ENCODE peak calls at places on chromosomes 5 and 9, in five cellular contexts. One of them, this sample, is unnamed.
A peak's percentile ranks its signal among the peaks of the same experiment; 100 is the strongest.

GRCh38 chr9:134690301-134690751 is 48.7 kb downstream of the COL5A1 start:
- DNase-seq in endothelial cell: no peak
- DNase-seq in WERI-Rb-1: no peak
- DNase-seq in lower leg skin: no peak
- DNase-seq in A549: no peak
- DNase-seq in this sample: peak; percentile 9

GRCh38 chr9:129078691-129079503 is 2.0 kb upstream of the DOLPP1 start:
- DNase-seq in endothelial cell: no peak
- DNase-seq in WERI-Rb-1: no peak
- DNase-seq in lower leg skin: no peak
- DNase-seq in A549: no peak
- DNase-seq in this sample: no peak

GRCh38 chr5:74943905-74944304 is 77.7 kb upstream of the FAM169A start:
- DNase-seq in endothelial cell: no peak
- DNase-seq in WERI-Rb-1: no peak
- DNase-seq in lower leg skin: no peak
- DNase-seq in A549: no peak
- DNase-seq in this sample: no peak

GRCh38 chr5:156826150-156826549 is 23.9 kb upstream of the PPP1R2B start:
- DNase-seq in endothelial cell: no peak
- DNase-seq in WERI-Rb-1: no peak
- DNase-seq in lower leg skin: no peak
- DNase-seq in A549: no peak
- DNase-seq in this sample: no peak

GRCh38 chr9:123656565-123656964 is 273.4 kb downstream of the DENND1A start:
- DNase-seq in endothelial cell: no peak
- DNase-seq in WERI-Rb-1: no peak
- DNase-seq in lower leg skin: no peak
- DNase-seq in A549: no peak
- DNase-seq in this sample: no peak

GRCh38 chr9:86184125-86184524 is 75.3 kb downstream of the C9orf153 start:
- DNase-seq in endothelial cell: no peak
- DNase-seq in WERI-Rb-1: no peak
- DNase-seq in lower leg skin: no peak
- DNase-seq in A549: no peak
- DNase-seq in this sample: no peak

GRCh38 chr9:14203366-14204056 is 110.4 kb downstream of the NFIB start:
- DNase-seq in endothelial cell: no peak
- DNase-seq in WERI-Rb-1: no peak
- DNase-seq in lower leg skin: peak; percentile 41
- DNase-seq in A549: no peak
- DNase-seq in this sample: no peak

GRCh38 chr9:110980261-110980660 is 58.0 kb downstream of the LPAR1 start:
- DNase-seq in endothelial cell: no peak
- DNase-seq in WERI-Rb-1: no peak
- DNase-seq in lower leg skin: no peak
- DNase-seq in A549: no peak
- DNase-seq in this sample: no peak

GRCh38 chr5:891117-891836 is 1.3 kb downstream of the BRD9 start:
- DNase-seq in endothelial cell: no peak
- DNase-seq in WERI-Rb-1: no peak
- DNase-seq in lower leg skin: no peak
- DNase-seq in A549: peak; percentile 62
- DNase-seq in this sample: no peak

GRCh38 chr9:130156672-130157071 is 15.5 kb upstream of the NCS1 start:
- DNase-seq in endothelial cell: no peak
- DNase-seq in WERI-Rb-1: peak; percentile 62
- DNase-seq in lower leg skin: no peak
- DNase-seq in A549: no peak
- DNase-seq in this sample: no peak

GRCh38 chr5:51027276-51027675 is 356.0 kb upstream of the ISL1 start:
- DNase-seq in endothelial cell: no peak
- DNase-seq in WERI-Rb-1: no peak
- DNase-seq in lower leg skin: no peak
- DNase-seq in A549: no peak
- DNase-seq in this sample: no peak

GRCh38 chr9:126471084-126471611 is 142.6 kb upstream of the LMX1B start:
- DNase-seq in endothelial cell: no peak
- DNase-seq in WERI-Rb-1: no peak
- DNase-seq in lower leg skin: peak; percentile 87
- DNase-seq in A549: no peak
- DNase-seq in this sample: no peak

GRCh38 chr5:40754381-40755092 is 1.2 kb downstream of the TTC33 start:
- DNase-seq in endothelial cell: no peak
- DNase-seq in WERI-Rb-1: no peak
- DNase-seq in lower leg skin: no peak
- DNase-seq in A549: no peak
- DNase-seq in this sample: no peak

GRCh38 chr5:143652104-143652700 is 159.8 kb upstream of the HMHB1 start:
- DNase-seq in endothelial cell: no peak
- DNase-seq in WERI-Rb-1: no peak
- DNase-seq in lower leg skin: no peak
- DNase-seq in A549: no peak
- DNase-seq in this sample: no peak

GRCh38 chr5:171619196-171619595 is 166.4 kb upstream of the SMIM23 start:
- DNase-seq in endothelial cell: no peak
- DNase-seq in WERI-Rb-1: no peak
- DNase-seq in lower leg skin: no peak
- DNase-seq in A549: no peak
- DNase-seq in this sample: no peak

GRCh38 chr5:146238973-146239372 is 35.6 kb downstream of the RBM27 start:
- DNase-seq in endothelial cell: no peak
- DNase-seq in WERI-Rb-1: no peak
- DNase-seq in lower leg skin: no peak
- DNase-seq in A549: no peak
- DNase-seq in this sample: no peak

GRCh38 chr5:95382843-95383242 is 8.3 kb upstream of the FAM81B start:
- DNase-seq in endothelial cell: no peak
- DNase-seq in WERI-Rb-1: no peak
- DNase-seq in lower leg skin: no peak
- DNase-seq in A549: no peak
- DNase-seq in this sample: no peak

GRCh38 chr5:131635755-131636479 is 888 bp upstream of the RAPGEF6 start:
- DNase-seq in endothelial cell: no peak
- DNase-seq in WERI-Rb-1: no peak
- DNase-seq in lower leg skin: no peak
- DNase-seq in A549: peak; percentile 17
- DNase-seq in this sample: no peak

GRCh38 chr5:146002491-146002890 is 66.1 kb downstream of the SH3RF2 start:
- DNase-seq in endothelial cell: no peak
- DNase-seq in WERI-Rb-1: peak; percentile 17
- DNase-seq in lower leg skin: no peak
- DNase-seq in A549: no peak
- DNase-seq in this sample: no peak

GRCh38 chr5:69166686-69167487 is at the start of gene CCNB1:
- DNase-seq in endothelial cell: peak; percentile 98
- DNase-seq in WERI-Rb-1: peak; percentile 99
- DNase-seq in lower leg skin: peak; percentile 96
- DNase-seq in A549: peak; percentile 99
- DNase-seq in this sample: peak; percentile 99

GRCh38 chr9:74887041-74887980 is at the start of gene TRPM6:
- DNase-seq in endothelial cell: peak; percentile 64
- DNase-seq in WERI-Rb-1: peak; percentile 88
- DNase-seq in lower leg skin: peak; percentile 59
- DNase-seq in A549: peak; percentile 35
- DNase-seq in this sample: peak; percentile 74

GRCh38 chr5:113514263-113514590 is 733 bp downstream of the YTHDC2 start:
- DNase-seq in endothelial cell: no peak
- DNase-seq in WERI-Rb-1: no peak
- DNase-seq in lower leg skin: no peak
- DNase-seq in A549: no peak
- DNase-seq in this sample: no peak

GRCh38 chr9:123590499-123590898 is 234.5 kb downstream of the CRB2 start:
- DNase-seq in endothelial cell: no peak
- DNase-seq in WERI-Rb-1: no peak
- DNase-seq in lower leg skin: no peak
- DNase-seq in A549: no peak
- DNase-seq in this sample: no peak

GRCh38 chr9:13688223-13688989 is 408.9 kb upstream of the MPDZ start:
- DNase-seq in endothelial cell: no peak
- DNase-seq in WERI-Rb-1: no peak
- DNase-seq in lower leg skin: no peak
- DNase-seq in A549: no peak
- DNase-seq in this sample: no peak

GRCh38 chr5:58751222-58751621 is 168.3 kb downstream of the RAB3C start:
- DNase-seq in endothelial cell: no peak
- DNase-seq in WERI-Rb-1: peak; percentile 30
- DNase-seq in lower leg skin: peak; percentile 16
- DNase-seq in A549: no peak
- DNase-seq in this sample: no peak

GRCh38 chr9:102355982-102356381 is 617.5 kb upstream of the GRIN3A start:
- DNase-seq in endothelial cell: no peak
- DNase-seq in WERI-Rb-1: no peak
- DNase-seq in lower leg skin: no peak
- DNase-seq in A549: no peak
- DNase-seq in this sample: no peak

GRCh38 chr5:171115519-171115918 is 193.5 kb upstream of the TLX3 start:
- DNase-seq in endothelial cell: no peak
- DNase-seq in WERI-Rb-1: no peak
- DNase-seq in lower leg skin: no peak
- DNase-seq in A549: no peak
- DNase-seq in this sample: no peak

GRCh38 chr9:98255064-98255577 is 328 bp downstream of the TBC1D2 start:
- DNase-seq in endothelial cell: peak; percentile 38
- DNase-seq in WERI-Rb-1: peak; percentile 22
- DNase-seq in lower leg skin: no peak
- DNase-seq in A549: no peak
- DNase-seq in this sample: no peak

GRCh38 chr5:42993516-42994284 is 46.4 kb downstream of the ANXA2R start:
- DNase-seq in endothelial cell: no peak
- DNase-seq in WERI-Rb-1: no peak
- DNase-seq in lower leg skin: peak; percentile 30
- DNase-seq in A549: no peak
- DNase-seq in this sample: no peak

GRCh38 chr9:80504525-80505235 is 932.9 kb downstream of the TLE4 start:
- DNase-seq in endothelial cell: no peak
- DNase-seq in WERI-Rb-1: no peak
- DNase-seq in lower leg skin: no peak
- DNase-seq in A549: no peak
- DNase-seq in this sample: no peak

GRCh38 chr9:80507611-80508010 is 935.8 kb downstream of the TLE4 start:
- DNase-seq in endothelial cell: no peak
- DNase-seq in WERI-Rb-1: no peak
- DNase-seq in lower leg skin: no peak
- DNase-seq in A549: no peak
- DNase-seq in this sample: no peak

GRCh38 chr9:80503692-80504400 is 932.1 kb downstream of the TLE4 start:
- DNase-seq in endothelial cell: no peak
- DNase-seq in WERI-Rb-1: no peak
- DNase-seq in lower leg skin: no peak
- DNase-seq in A549: no peak
- DNase-seq in this sample: no peak

DNA sequence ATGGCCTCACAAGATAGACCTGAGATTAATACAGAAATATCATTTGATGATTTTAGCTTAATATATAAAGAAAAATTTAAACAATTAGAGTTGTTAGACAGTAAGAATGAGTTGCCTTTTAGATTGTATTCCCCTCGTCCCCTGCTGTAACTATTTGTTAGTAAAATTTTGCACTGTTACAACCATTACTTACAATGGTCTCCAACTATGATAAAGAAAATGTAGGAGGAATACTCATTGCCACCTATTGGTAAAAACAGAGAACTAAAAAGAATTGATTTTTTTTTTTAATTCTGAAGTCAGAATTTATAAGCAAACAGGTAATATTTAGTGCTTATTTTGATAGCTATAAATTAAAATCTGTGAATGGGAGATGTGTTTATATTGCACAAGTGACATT is 937.6 kb downstream of the TLE4 start:
- DNase-seq in endothelial cell: no peak
- DNase-seq in WERI-Rb-1: no peak
- DNase-seq in lower leg skin: no peak
- DNase-seq in A549: no peak
- DNase-seq in this sample: no peak
- TF ChIP-seq CTCF in endothelial cell: no peak
- TF ChIP-seq CTCF in WERI-Rb-1: no peak
- TF ChIP-seq CTCF in lower leg skin: no peak
- TF ChIP-seq CTCF in A549: no peak
- TF ChIP-seq CTCF in this sample: peak; percentile 54

DNA sequence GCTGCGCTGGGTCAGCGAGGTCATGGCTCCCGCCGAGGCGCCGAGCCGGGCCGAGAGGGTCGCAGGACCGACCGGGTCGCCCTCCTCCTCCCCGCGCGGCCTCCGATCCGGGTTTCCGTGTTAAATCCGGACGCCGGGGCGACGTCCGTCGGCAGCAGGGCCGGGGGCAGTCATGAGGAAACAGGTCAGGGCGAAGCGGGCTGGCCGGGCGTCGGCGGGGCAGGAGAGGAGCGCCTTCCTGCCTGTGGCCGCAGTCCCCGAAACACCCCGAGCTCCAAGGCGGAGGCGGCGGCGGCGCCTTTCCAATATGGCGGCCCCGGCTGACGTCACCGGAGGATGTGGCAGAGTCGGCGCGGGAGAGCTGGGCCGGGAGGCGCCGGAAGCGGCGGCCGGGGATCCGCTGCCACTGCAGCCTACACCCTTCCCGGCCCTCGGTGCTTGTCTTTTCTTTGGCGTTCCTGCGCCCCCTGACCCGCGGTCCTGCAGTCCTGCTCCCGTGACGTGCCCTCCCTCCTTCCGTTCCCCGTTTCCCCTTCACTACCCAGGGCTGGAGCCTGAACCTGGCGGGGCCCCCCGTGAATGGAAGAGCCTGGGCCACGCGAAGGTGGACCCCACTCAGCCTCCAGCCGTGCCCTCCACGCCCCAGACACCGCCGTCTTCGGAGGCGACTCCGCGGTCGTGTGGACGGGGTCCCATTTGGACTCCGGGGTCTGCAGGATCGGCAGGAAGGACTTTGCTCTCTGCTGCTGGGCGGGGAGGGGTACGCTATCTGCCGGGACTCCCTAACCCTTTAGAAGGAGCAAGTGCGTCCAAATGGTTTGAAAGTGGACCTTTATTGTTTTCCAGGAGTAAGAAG is at the start of gene GOLPH3:
- DNase-seq in endothelial cell: peak; percentile 95
- DNase-seq in WERI-Rb-1: peak; percentile 95
- DNase-seq in lower leg skin: peak; percentile 92
- DNase-seq in A549: peak; percentile 87
- DNase-seq in this sample: peak; percentile 96
- TF ChIP-seq CTCF in endothelial cell: no peak
- TF ChIP-seq CTCF in WERI-Rb-1: peak; percentile 0
- TF ChIP-seq CTCF in lower leg skin: no peak
- TF ChIP-seq CTCF in A549: no peak
- TF ChIP-seq CTCF in this sample: no peak

GRCh38 chr9:27165670-27166069 is 56.6 kb downstream of the TEK start:
- DNase-seq in endothelial cell: no peak
- DNase-seq in WERI-Rb-1: no peak
- DNase-seq in lower leg skin: no peak
- DNase-seq in A549: no peak
- DNase-seq in this sample: no peak
- TF ChIP-seq CTCF in endothelial cell: no peak
- TF ChIP-seq CTCF in WERI-Rb-1: peak; percentile 39
- TF ChIP-seq CTCF in lower leg skin: no peak
- TF ChIP-seq CTCF in A549: no peak
- TF ChIP-seq CTCF in this sample: no peak

DNA sequence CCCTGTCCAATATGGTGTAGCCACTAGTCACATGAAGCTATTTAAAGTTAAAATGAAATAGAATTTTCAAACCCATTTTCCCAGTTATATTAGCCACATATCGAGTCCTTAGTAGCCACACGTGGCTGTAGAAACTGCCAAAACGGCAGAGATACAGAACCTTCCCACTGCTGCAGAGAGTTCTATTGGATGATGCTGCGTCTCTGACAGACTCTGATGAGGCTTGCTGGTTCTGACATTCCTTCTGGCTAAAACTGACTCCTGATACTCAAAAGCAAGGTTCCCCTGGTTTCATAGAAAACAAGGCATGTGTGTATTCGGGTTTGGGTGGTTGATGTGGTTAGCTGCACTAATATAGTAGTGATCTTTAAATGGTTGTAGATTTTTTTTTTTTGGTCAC is 91.5 kb downstream of the TLE4 start:
- DNase-seq in endothelial cell: no peak
- DNase-seq in WERI-Rb-1: no peak
- DNase-seq in lower leg skin: no peak
- DNase-seq in A549: no peak
- DNase-seq in this sample: no peak
- TF ChIP-seq CTCF in endothelial cell: no peak
- TF ChIP-seq CTCF in WERI-Rb-1: no peak
- TF ChIP-seq CTCF in lower leg skin: no peak
- TF ChIP-seq CTCF in A549: no peak
- TF ChIP-seq CTCF in this sample: no peak

This sample was measured in glutamatergic neuron.